ENCODE peak calls at places on chromosomes 16 and 17, in seven cellular contexts. One of them, this sample, is unnamed.

GRCh38 chr17:57672205-57672632 is 72.9 kb downstream of the CCDC182 start:
- DNase-seq in GM12878: no peak
- DNase-seq in fibroblast of lung: no peak
- DNase-seq in GM23248: peak; percentile 86
- DNase-seq in ascending aorta: no peak
- DNase-seq in bronchial epithelial cell: peak; percentile 76
- DNase-seq in vagina: peak; percentile 70
- DNase-seq in this sample: peak; percentile 36

GRCh38 chr16:59192551-59193199 is 458.6 kb upstream of the GOT2 start:
- DNase-seq in fibroblast of lung: peak; percentile 34
- DNase-seq in vagina: no peak
- DNase-seq in GM23248: peak; percentile 1
- DNase-seq in GM12878: no peak
- DNase-seq in ascending aorta: no peak
- DNase-seq in bronchial epithelial cell: no peak
- DNase-seq in this sample: no peak

GRCh38 chr16:3045758-3046505 is 429 bp upstream of the MMP25 start:
- DNase-seq in fibroblast of lung: no peak
- DNase-seq in ascending aorta: no peak
- DNase-seq in GM23248: peak; percentile 34
- DNase-seq in vagina: no peak
- DNase-seq in GM12878: no peak
- DNase-seq in bronchial epithelial cell: no peak
- DNase-seq in this sample: no peak

GRCh38 chr17:76179496-76180467 is 38.7 kb upstream of the FOXJ1 start:
- DNase-seq in vagina: no peak
- DNase-seq in fibroblast of lung: peak; percentile 12
- DNase-seq in ascending aorta: no peak
- DNase-seq in GM23248: peak; percentile 28
- DNase-seq in GM12878: peak; percentile 46
- DNase-seq in bronchial epithelial cell: peak; percentile 19
- DNase-seq in this sample: no peak

GRCh38 chr17:64232466-64233262 is 30.4 kb downstream of the TEX2 start:
- DNase-seq in fibroblast of lung: no peak
- DNase-seq in bronchial epithelial cell: no peak
- DNase-seq in GM23248: no peak
- DNase-seq in ascending aorta: no peak
- DNase-seq in vagina: no peak
- DNase-seq in GM12878: no peak
- DNase-seq in this sample: no peak

GRCh38 chr17:64006361-64007088 is 8.4 kb downstream of the PRR29 start:
- DNase-seq in vagina: peak; percentile 67
- DNase-seq in bronchial epithelial cell: no peak
- DNase-seq in GM12878: no peak
- DNase-seq in fibroblast of lung: no peak
- DNase-seq in ascending aorta: no peak
- DNase-seq in GM23248: no peak
- DNase-seq in this sample: no peak

GRCh38 chr17:37399404-37399803 is 7.2 kb downstream of the ACACA start:
- DNase-seq in fibroblast of lung: no peak
- DNase-seq in GM12878: no peak
- DNase-seq in bronchial epithelial cell: peak; percentile 65
- DNase-seq in ascending aorta: no peak
- DNase-seq in GM23248: no peak
- DNase-seq in vagina: no peak
- DNase-seq in this sample: no peak

GRCh38 chr17:77144227-77144626 is 3.5 kb downstream of the SEC14L1 start:
- DNase-seq in GM12878: no peak
- DNase-seq in fibroblast of lung: no peak
- DNase-seq in GM23248: no peak
- DNase-seq in vagina: no peak
- DNase-seq in bronchial epithelial cell: no peak
- DNase-seq in ascending aorta: no peak
- DNase-seq in this sample: no peak

GRCh38 chr17:63950940-63951907 is 19.1 kb upstream of the CD79B start:
- DNase-seq in GM12878: no peak
- DNase-seq in GM23248: no peak
- DNase-seq in vagina: no peak
- DNase-seq in fibroblast of lung: no peak
- DNase-seq in bronchial epithelial cell: peak; percentile 38
- DNase-seq in ascending aorta: no peak
- DNase-seq in this sample: no peak

GRCh38 chr17:49459401-49459984 is 35.6 kb upstream of the NGFR start:
- DNase-seq in vagina: no peak
- DNase-seq in GM12878: no peak
- DNase-seq in GM23248: no peak
- DNase-seq in ascending aorta: no peak
- DNase-seq in fibroblast of lung: no peak
- DNase-seq in bronchial epithelial cell: no peak
- DNase-seq in this sample: no peak

GRCh38 chr16:50299508-50300105 is 33.3 kb downstream of the ADCY7 start:
- DNase-seq in GM12878: no peak
- DNase-seq in ascending aorta: no peak
- DNase-seq in fibroblast of lung: no peak
- DNase-seq in bronchial epithelial cell: no peak
- DNase-seq in vagina: no peak
- DNase-seq in GM23248: no peak
- DNase-seq in this sample: no peak

GRCh38 chr17:183021-183420 is 1.6 kb upstream of the DOC2B start:
- DNase-seq in GM23248: no peak
- DNase-seq in fibroblast of lung: no peak
- DNase-seq in vagina: no peak
- DNase-seq in GM12878: no peak
- DNase-seq in ascending aorta: no peak
- DNase-seq in bronchial epithelial cell: no peak
- DNase-seq in this sample: no peak

GRCh38 chr17:74582633-74583032 is 9.4 kb downstream of the CD300LD start:
- DNase-seq in GM12878: no peak
- DNase-seq in vagina: no peak
- DNase-seq in GM23248: no peak
- DNase-seq in bronchial epithelial cell: no peak
- DNase-seq in fibroblast of lung: no peak
- DNase-seq in ascending aorta: no peak
- DNase-seq in this sample: no peak

GRCh38 chr16:78794581-78795300 is 695.3 kb downstream of the WWOX start:
- DNase-seq in vagina: no peak
- DNase-seq in GM12878: no peak
- DNase-seq in fibroblast of lung: no peak
- DNase-seq in GM23248: no peak
- DNase-seq in ascending aorta: no peak
- DNase-seq in bronchial epithelial cell: no peak
- DNase-seq in this sample: no peak

GRCh38 chr16:78799429-78799828 is 700.0 kb downstream of the WWOX start:
- DNase-seq in fibroblast of lung: no peak
- DNase-seq in GM12878: no peak
- DNase-seq in ascending aorta: no peak
- DNase-seq in GM23248: no peak
- DNase-seq in bronchial epithelial cell: no peak
- DNase-seq in vagina: no peak
- DNase-seq in this sample: no peak

GRCh38 chr16:78800535-78800934 is 701.1 kb downstream of the WWOX start:
- DNase-seq in GM23248: no peak
- DNase-seq in vagina: no peak
- DNase-seq in fibroblast of lung: no peak
- DNase-seq in ascending aorta: no peak
- DNase-seq in GM12878: no peak
- DNase-seq in bronchial epithelial cell: no peak
- DNase-seq in this sample: no peak
- H3K4me3 ChIP-seq in GM23248: no peak overlapping the region
- H3K4me3 ChIP-seq in vagina: no peak overlapping the region
- H3K4me3 ChIP-seq in fibroblast of lung: no peak overlapping the region
- H3K4me3 ChIP-seq in ascending aorta: no peak overlapping the region
- H3K4me3 ChIP-seq in GM12878: no peak overlapping the region
- H3K4me3 ChIP-seq in bronchial epithelial cell: no peak overlapping the region
- H3K4me3 ChIP-seq in this sample: no peak overlapping the region

GRCh38 chr16:27314986-27315332 is 1.2 kb downstream of the IL4R start:
- DNase-seq in GM12878: no peak
- DNase-seq in fibroblast of lung: no peak
- DNase-seq in vagina: no peak
- DNase-seq in ascending aorta: no peak
- DNase-seq in bronchial epithelial cell: no peak
- DNase-seq in GM23248: no peak
- DNase-seq in this sample: no peak
- H3K4me3 ChIP-seq in GM12878: peak overlapping the region; percentile 80
- H3K4me3 ChIP-seq in fibroblast of lung: peak overlapping the region; percentile 14
- H3K4me3 ChIP-seq in vagina: peak overlapping the region; percentile 97
- H3K4me3 ChIP-seq in ascending aorta: peak overlapping the region; percentile 90
- H3K4me3 ChIP-seq in bronchial epithelial cell: peak overlapping the region; percentile 93
- H3K4me3 ChIP-seq in GM23248: peak overlapping the region; percentile 96
- H3K4me3 ChIP-seq in this sample: peak overlapping the region; percentile 8

GRCh38 chr17:30796016-30796415 is 28.5 kb downstream of the CRLF3 start:
- DNase-seq in bronchial epithelial cell: no peak
- DNase-seq in vagina: no peak
- DNase-seq in fibroblast of lung: no peak
- DNase-seq in GM23248: no peak
- DNase-seq in GM12878: no peak
- DNase-seq in ascending aorta: no peak
- DNase-seq in this sample: no peak
- H3K4me3 ChIP-seq in bronchial epithelial cell: no peak overlapping the region
- H3K4me3 ChIP-seq in vagina: no peak overlapping the region
- H3K4me3 ChIP-seq in fibroblast of lung: no peak overlapping the region
- H3K4me3 ChIP-seq in GM23248: no peak overlapping the region
- H3K4me3 ChIP-seq in GM12878: no peak overlapping the region
- H3K4me3 ChIP-seq in ascending aorta: no peak overlapping the region
- H3K4me3 ChIP-seq in this sample: no peak overlapping the region

DNA sequence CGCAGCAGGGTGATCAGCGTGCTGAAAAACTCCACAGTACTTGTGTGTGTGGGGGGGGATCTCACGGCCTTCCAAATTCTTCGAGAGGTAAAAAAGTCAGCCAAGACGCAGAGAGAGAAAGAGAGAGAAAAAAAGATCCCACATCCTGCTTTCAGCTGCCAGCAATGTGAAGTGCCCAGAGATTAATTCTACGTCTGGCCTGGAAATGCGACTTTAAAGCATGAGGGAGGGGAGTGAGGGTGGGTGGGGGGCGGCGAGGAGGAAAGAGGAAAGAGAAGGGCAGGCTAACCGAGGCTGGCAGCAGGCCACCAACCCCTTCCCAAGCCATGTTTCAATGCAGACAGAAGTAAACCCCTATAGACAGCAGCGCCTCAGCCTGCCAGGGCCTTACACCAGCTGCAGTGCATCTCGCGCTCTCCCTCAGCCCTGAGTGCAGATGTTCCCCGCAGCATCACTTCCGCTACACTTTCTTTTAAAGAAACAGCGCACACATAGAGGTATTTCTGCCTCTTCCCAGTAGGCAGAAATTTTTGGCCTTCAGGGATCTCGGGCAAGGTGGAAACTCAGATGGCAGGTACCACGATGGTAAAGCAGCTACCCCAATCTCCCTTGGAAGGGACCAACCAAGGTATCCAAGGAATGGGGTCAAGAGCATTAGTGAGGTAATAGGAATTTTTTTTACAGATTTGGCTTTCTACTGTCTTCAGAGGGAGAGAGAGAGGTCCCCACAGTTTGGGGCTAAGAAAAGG is 87.8 kb downstream of the SMG6 start:
- DNase-seq in ascending aorta: no peak
- DNase-seq in bronchial epithelial cell: no peak
- DNase-seq in fibroblast of lung: peak; percentile 96
- DNase-seq in vagina: no peak
- DNase-seq in GM23248: peak; percentile 94
- DNase-seq in GM12878: no peak
- DNase-seq in this sample: peak; percentile 80
- H3K4me3 ChIP-seq in ascending aorta: peak overlapping the region; percentile 42
- H3K4me3 ChIP-seq in bronchial epithelial cell: no peak overlapping the region
- H3K4me3 ChIP-seq in fibroblast of lung: peak overlapping the region; percentile 20
- H3K4me3 ChIP-seq in vagina: peak overlapping the region; percentile 26
- H3K4me3 ChIP-seq in GM23248: peak overlapping the region; percentile 58
- H3K4me3 ChIP-seq in GM12878: peak overlapping the region; percentile 77
- H3K4me3 ChIP-seq in this sample: peak overlapping the region; percentile 27

DNA sequence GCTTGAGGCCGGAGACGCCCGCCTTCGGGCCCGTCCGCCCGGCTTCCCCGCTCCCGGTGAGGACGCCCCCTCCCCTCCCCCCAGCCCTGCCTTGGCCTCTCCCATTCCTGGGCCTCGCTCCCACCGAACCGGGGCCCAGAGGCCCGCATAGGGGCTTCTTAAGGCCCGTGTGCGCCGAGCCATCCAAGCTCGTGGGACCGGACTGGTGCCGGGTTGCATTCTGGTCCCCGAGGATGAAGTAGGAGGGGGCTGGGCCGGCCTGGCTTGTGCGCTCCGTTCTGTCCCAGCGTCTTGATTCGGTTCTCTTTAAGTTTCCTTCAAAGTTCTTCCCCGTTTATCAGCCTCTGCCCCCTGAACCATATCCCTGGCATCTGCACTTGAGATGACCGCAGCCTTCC is 488 bp downstream of the SENP3 start:
- DNase-seq in vagina: no peak
- DNase-seq in fibroblast of lung: no peak
- DNase-seq in GM23248: peak; percentile 56
- DNase-seq in GM12878: no peak
- DNase-seq in ascending aorta: no peak
- DNase-seq in bronchial epithelial cell: no peak
- DNase-seq in this sample: no peak
- H3K4me3 ChIP-seq in vagina: peak overlapping the region; percentile 82
- H3K4me3 ChIP-seq in fibroblast of lung: peak overlapping the region; percentile 86
- H3K4me3 ChIP-seq in GM23248: peak overlapping the region; percentile 94
- H3K4me3 ChIP-seq in GM12878: peak overlapping the region; percentile 92
- H3K4me3 ChIP-seq in ascending aorta: peak overlapping the region; percentile 67
- H3K4me3 ChIP-seq in bronchial epithelial cell: peak overlapping the region; percentile 74
- H3K4me3 ChIP-seq in this sample: peak overlapping the region; percentile 87

DNA sequence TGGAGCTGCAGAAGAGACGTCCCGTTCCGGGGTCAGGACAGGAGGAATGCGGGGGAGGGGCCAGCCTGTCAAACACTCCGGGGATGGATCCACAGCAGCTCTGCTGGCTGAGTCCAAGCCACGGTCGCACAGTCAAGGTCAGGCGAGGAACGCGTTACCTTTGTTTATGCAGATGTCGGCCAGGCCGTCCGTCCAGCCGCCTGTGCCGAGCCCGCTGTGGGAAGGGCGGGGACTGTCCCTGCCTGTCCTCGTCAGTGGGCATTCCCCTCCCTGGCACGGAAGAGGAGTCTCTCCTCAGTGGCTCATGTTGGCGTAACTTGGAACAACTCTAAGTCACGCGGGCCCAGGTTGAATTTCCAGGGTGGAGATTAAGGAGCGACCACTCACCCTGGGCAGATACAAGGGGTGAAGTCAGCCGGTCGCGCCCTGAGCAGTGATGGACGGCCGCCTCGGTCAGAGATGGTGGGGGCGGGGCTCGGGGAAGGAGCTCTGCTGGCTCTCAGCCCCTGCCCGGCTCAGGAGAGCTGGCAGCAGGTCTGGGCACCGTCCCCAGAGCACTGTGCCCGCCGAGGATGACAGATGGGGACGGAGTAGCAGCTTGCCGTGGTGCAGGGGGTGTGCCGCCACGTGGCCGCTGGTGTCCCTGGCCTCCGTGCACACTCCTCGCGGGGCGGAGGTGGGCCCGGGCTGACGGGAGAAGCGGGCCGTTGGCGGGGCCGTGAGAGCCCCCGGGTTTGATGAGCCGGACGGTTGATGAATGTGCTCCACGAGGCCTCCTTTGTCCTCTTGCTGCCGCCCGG is 7.3 kb downstream of the CACNA1H start:
- DNase-seq in GM12878: no peak
- DNase-seq in bronchial epithelial cell: peak; percentile 4
- DNase-seq in ascending aorta: no peak
- DNase-seq in vagina: no peak
- DNase-seq in fibroblast of lung: no peak
- DNase-seq in GM23248: no peak
- DNase-seq in this sample: no peak
- H3K4me3 ChIP-seq in GM12878: no peak overlapping the region
- H3K4me3 ChIP-seq in bronchial epithelial cell: no peak overlapping the region
- H3K4me3 ChIP-seq in ascending aorta: peak overlapping the region; percentile 33
- H3K4me3 ChIP-seq in vagina: no peak overlapping the region
- H3K4me3 ChIP-seq in fibroblast of lung: no peak overlapping the region
- H3K4me3 ChIP-seq in GM23248: no peak overlapping the region
- H3K4me3 ChIP-seq in this sample: no peak overlapping the region